ENCODE peak calls at places on chromosome 2, in ten cellular contexts. G is H9, N is GM13977, W is HCT116, L is glutamatergic neuron, T is MM.1S, O is astrocyte of the spinal cord, Z is WTC11, B is heart right ventricle, F is AG10803. R is an unnamed sample.

GRCh38 chr2:17445744-17446143 is 72.5 kb downstream of the RAD51AP2 start:
- DNase-seq in G (no peak), T (no peak), O (no peak), W (no peak), N (no peak), L (no peak), Z (no peak), F (no peak), B (no peak), R (no peak)

GRCh38 chr2:212923393-212923792 is 228.0 kb downstream of the IKZF2 start:
- DNase-seq in N (no peak), B (no peak), O (no peak), F (no peak), Z (no peak), G (no peak), L (no peak), W (no peak), T (no peak), R (no peak)

GRCh38 chr2:49080681-49081080 is 73.6 kb downstream of the FSHR start:
- DNase-seq in G (peak; percentile 53), Z (peak; percentile 31), L (no peak), O (no peak), N (no peak), W (no peak), F (no peak), B (no peak), T (no peak), R (no peak)

GRCh38 chr2:35428548-35428947 is 927.0 kb upstream of the CRIM1 start:
- DNase-seq in B (peak; percentile 15), N (no peak), Z (peak; percentile 78), G (peak; percentile 65), W (no peak), F (no peak), O (peak; percentile 7), T (peak; percentile 62), L (peak; percentile 74), R (no peak)

GRCh38 chr2:70069049-70069448 is 18.2 kb upstream of the PCBP1 start:
- DNase-seq in T (peak; percentile 90), F (no peak), W (no peak), Z (no peak), N (peak; percentile 58), L (no peak), B (no peak), O (no peak), G (no peak), R (no peak)

GRCh38 chr2:103004426-103004942 is 242.7 kb downstream of the TMEM182 start:
- DNase-seq in T (peak; percentile 87), N (no peak), B (no peak), O (no peak), Z (no peak), L (no peak), G (no peak), F (no peak), W (no peak), R (no peak)

GRCh38 chr2:239879423-239880084 is 145.6 kb downstream of the NDUFA10 start:
- DNase-seq in N (no peak), G (peak; percentile 3), B (no peak), O (no peak), L (no peak), W (no peak), Z (no peak), T (no peak), F (no peak), R (no peak)

GRCh38 chr2:45432406-45432805 is 178.7 kb downstream of the SRBD1 start:
- DNase-seq in G (no peak), T (no peak), O (no peak), N (no peak), L (no peak), B (no peak), Z (no peak), W (no peak), F (peak; percentile 52), R (no peak)

DNA sequence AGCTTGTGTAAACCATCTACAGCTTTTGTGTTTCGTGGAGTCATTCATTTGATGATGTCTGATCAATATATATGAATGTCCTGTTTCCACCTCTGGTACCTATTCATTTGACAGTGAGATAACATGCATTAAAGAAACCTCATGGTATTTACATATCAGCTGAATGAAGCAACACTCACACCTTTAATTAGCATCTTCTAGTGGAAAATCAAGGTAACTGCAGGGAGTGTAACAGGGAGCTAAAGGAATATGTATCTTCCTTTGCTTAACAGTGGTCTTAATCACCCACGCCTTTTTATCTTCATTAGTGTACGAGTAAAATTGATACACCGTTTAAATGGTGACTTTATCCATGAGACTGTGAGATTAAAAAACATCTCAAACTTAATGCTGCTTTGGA is 15.6 kb downstream of the SLC39A10 start:
- DNase-seq in F (no peak), B (no peak), L (no peak), N (no peak), O (no peak), T (no peak), Z (no peak), G (no peak), W (no peak), R (no peak)
- TF ChIP-seq CTCF in F (no peak), B (no peak), L (peak; percentile 33), N (no peak), O (no peak), T (peak; percentile 36), Z (peak; percentile 21), G (peak; percentile 63), W (peak; percentile 15), R (no peak)

GRCh38 chr2:108959401-108959800 is 29.6 kb downstream of the EDAR start:
- DNase-seq in G (no peak), F (no peak), O (no peak), N (no peak), Z (no peak), W (no peak), T (no peak), B (no peak), L (no peak), R (no peak)

GRCh38 chr2:108963057-108963456 is 26.0 kb downstream of the EDAR start:
- DNase-seq in W (no peak), L (no peak), N (no peak), F (no peak), O (no peak), G (no peak), T (no peak), Z (no peak), B (no peak), R (no peak)

GRCh38 chr2:108958002-108958401 is 31.0 kb downstream of the EDAR start:
- DNase-seq in F (no peak), N (no peak), Z (no peak), G (no peak), O (no peak), T (no peak), B (no peak), W (peak; percentile 29), L (no peak), R (no peak)

GRCh38 chr2:108958632-108959341 is 30.2 kb downstream of the EDAR start:
- DNase-seq in N (no peak), B (no peak), F (no peak), Z (no peak), G (no peak), O (no peak), L (no peak), W (no peak), T (no peak), R (no peak)

GRCh38 chr2:108960006-108960405 is 29.0 kb downstream of the EDAR start:
- DNase-seq in N (no peak), F (no peak), T (no peak), L (no peak), G (no peak), Z (no peak), B (no peak), O (no peak), W (no peak), R (no peak)
- TF ChIP-seq CTCF in N (no peak), F (no peak), T (peak; percentile 8), L (no peak), G (peak; percentile 47), Z (no peak), B (no peak), O (no peak), W (no peak), R (no peak)

DNA sequence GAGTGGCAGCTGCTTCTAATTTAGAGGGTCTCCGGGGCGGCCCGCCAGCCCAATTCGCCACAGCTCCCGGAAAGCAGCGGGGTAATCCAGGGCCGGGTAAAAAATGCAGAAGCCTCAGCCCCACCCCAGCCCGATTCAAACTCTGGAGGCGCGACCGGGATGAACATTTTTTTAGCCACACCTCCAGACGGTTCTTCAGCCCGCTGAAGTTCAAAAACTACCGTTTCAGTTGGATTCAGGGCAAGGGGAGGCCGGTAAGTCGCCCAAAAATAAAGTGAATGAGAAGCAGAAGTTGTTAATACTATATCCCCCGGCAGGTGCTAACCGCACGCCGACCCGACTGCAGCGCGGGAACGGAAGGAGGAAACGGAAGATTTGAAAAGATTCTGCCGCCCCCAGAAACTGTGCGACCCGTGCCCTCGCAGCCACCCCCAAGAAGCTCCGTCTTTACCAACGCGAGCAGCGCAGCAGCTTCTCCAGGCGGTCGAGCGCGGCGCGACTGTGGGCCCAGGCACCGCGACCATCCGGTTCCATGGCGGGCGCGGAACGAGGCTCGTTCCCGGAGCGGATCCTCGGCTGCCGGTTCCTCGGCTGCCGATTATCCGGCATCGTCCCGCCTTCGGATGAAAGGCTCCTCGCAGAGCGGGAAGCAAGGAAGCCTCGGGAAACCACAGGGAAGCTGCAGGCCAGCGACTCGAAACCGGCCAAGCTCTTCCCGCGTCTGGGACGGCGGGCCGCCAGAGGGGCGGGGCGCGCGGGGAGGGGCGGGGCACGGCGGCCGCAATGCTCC is at the start of gene BARD1:
- DNase-seq in T (peak; percentile 74), F (peak; percentile 50), N (peak; percentile 52), B (peak; percentile 41), O (peak; percentile 62), Z (peak; percentile 53), G (peak; percentile 49), L (peak; percentile 54), W (peak; percentile 16), R (peak; percentile 49)
- TF ChIP-seq CTCF in T (no peak), F (no peak), N (no peak), B (no peak), O (no peak), Z (no peak), G (no peak), L (no peak), W (no peak), R (no peak)

GRCh38 chr2:15543541-15543940 is 17.6 kb downstream of the NBAS start:
- DNase-seq in N (no peak), W (no peak), F (no peak), Z (no peak), L (no peak), T (no peak), B (no peak), O (no peak), G (no peak), R (no peak)

GRCh38 chr2:15547100-15547499 is 14.0 kb downstream of the NBAS start:
- DNase-seq in F (peak; percentile 33), B (no peak), W (no peak), G (no peak), O (no peak), L (no peak), Z (no peak), N (no peak), T (no peak), R (no peak)

GRCh38 chr2:15548974-15549373 is 12.2 kb downstream of the NBAS start:
- DNase-seq in N (no peak), W (no peak), Z (no peak), L (no peak), F (no peak), O (no peak), B (no peak), T (no peak), G (no peak), R (no peak)

GRCh38 chr2:15544227-15544626 is 16.9 kb downstream of the NBAS start:
- DNase-seq in B (no peak), N (no peak), T (no peak), G (no peak), W (no peak), L (no peak), O (no peak), F (no peak), Z (no peak), R (no peak)

DNA sequence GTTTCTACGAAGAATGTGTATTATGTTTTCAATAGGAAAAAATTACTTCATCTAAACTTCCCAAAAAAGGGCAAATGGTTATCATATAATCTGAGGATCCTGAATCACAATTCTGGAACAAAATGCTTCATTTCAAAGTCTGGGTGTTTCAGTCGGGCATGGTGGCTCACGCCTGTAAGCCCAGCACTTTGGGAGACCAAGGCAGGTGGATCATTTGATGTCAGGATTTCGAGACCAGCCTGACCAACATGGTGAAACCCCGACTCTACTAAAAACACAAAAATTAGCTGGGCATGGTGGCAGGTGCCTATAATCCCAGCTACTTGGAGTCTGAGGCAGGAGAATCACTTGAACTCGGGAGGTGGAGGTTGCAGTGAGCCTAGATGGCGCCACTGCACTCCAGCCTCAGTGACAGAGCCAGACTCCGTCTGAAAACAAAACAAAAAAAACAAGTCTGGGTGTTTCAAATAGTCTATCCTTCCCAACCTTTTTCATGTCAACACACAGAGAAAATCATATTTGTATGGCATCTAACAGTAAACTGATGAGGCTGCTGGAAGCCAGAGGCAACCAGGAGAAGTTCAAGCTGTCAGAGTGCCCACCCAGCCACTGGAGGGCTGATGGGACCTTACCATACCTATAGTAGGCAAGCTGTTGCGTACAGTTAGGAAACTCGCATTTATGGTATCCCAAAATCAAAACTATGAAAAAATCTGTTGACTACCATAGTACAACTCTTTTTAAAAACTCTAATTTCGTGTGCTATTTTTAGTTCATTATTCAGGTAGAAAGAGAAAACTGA is 14.6 kb downstream of the NBAS start:
- DNase-seq in B (no peak), L (no peak), G (no peak), F (no peak), T (no peak), W (no peak), N (no peak), Z (peak; percentile 14), O (no peak), R (no peak)
- TF ChIP-seq CTCF in B (no peak), L (no peak), G (peak; percentile 71), F (no peak), T (peak; percentile 17), W (peak; percentile 3), N (peak; percentile 23), Z (peak; percentile 28), O (peak; percentile 13), R (no peak)

R was measured in CD14-positive monocyte.